ENCODE peak calls at places on chromosomes 2 and 18, in seven cellular contexts. A, M, J, T, V, R and D are unnamed samples.

GRCh38 chr2:235390108-235390815 is 103.6 kb upstream of the AGAP1 start:
- DNase-seq in A (no peak), M (peak; percentile 33), J (no peak), T (no peak), V (no peak), R (no peak), D (no peak)

GRCh38 chr2:235803028-235803427 is 309.2 kb downstream of the AGAP1 start:
- DNase-seq in A (no peak), M (peak; percentile 11), J (no peak), T (no peak), V (peak; percentile 14), R (peak; percentile 20), D (no peak)

GRCh38 chr2:43758738-43759137 is 15.1 kb upstream of the DYNC2LI1 start:
- DNase-seq in A (no peak), M (no peak), J (no peak), T (no peak), V (no peak), R (peak; percentile 64), D (no peak)

GRCh38 chr18:21599585-21600525 is 649 bp downstream of the ESCO1 start:
- DNase-seq in A (peak; percentile 72), M (peak; percentile 9), J (peak; percentile 83), T (peak; percentile 21), V (peak; percentile 74), R (peak; percentile 29), D (no peak)

GRCh38 chr2:54059504-54059903 is 55.9 kb upstream of the ACYP2 start:
- DNase-seq in A (no peak), M (no peak), J (no peak), T (no peak), V (no peak), R (no peak), D (no peak)

GRCh38 chr2:41896186-41896846 is 151.5 kb upstream of the PKDCC start:
- DNase-seq in A (no peak), M (no peak), J (no peak), T (no peak), V (no peak), R (no peak), D (no peak)

GRCh38 chr2:136248242-136248641 is 130.3 kb upstream of the CXCR4 start:
- DNase-seq in A (no peak), M (peak; percentile 30), J (no peak), T (no peak), V (no peak), R (peak; percentile 27), D (no peak)

GRCh38 chr2:101860157-101860556 is 131.6 kb upstream of the IL1R2 start:
- DNase-seq in A (peak; percentile 49), M (no peak), J (no peak), T (no peak), V (no peak), R (no peak), D (no peak)

GRCh38 chr2:183665403-183665802 is 541.2 kb downstream of the NUP35 start:
- DNase-seq in A (no peak), M (no peak), J (no peak), T (no peak), V (no peak), R (no peak), D (no peak)

GRCh38 chr2:160141419-160141818 is 58.7 kb downstream of the ITGB6 start:
- DNase-seq in A (no peak), M (no peak), J (no peak), T (no peak), V (no peak), R (no peak), D (no peak)

GRCh38 chr2:230600285-230600684 is 112.4 kb upstream of the CAB39 start:
- DNase-seq in A (no peak), M (no peak), J (no peak), T (no peak), V (peak; percentile 42), R (no peak), D (no peak)

GRCh38 chr2:147331790-147332419 is 512.9 kb upstream of the ACVR2A start:
- DNase-seq in A (peak; percentile 36), M (no peak), J (peak; percentile 55), T (peak; percentile 52), V (peak; percentile 49), R (peak; percentile 6), D (peak; percentile 17)

GRCh38 chr2:147327636-147328035 is 517.2 kb upstream of the ACVR2A start:
- DNase-seq in A (no peak), M (no peak), J (no peak), T (no peak), V (no peak), R (no peak), D (no peak)

GRCh38 chr2:127012215-127012614 is 94.7 kb downstream of the BIN1 start:
- DNase-seq in A (no peak), M (no peak), J (no peak), T (no peak), V (peak; percentile 4), R (no peak), D (no peak)

GRCh38 chr18:5728566-5728965 is 166.8 kb downstream of the TMEM200C start:
- DNase-seq in A (no peak), M (no peak), J (no peak), T (peak; percentile 68), V (no peak), R (no peak), D (no peak)

GRCh38 chr2:45909677-45910191 is 258.3 kb downstream of the PRKCE start:
- DNase-seq in A (no peak), M (no peak), J (no peak), T (no peak), V (peak; percentile 72), R (no peak), D (no peak)

GRCh38 chr18:39311111-39311712 is 1745.6 kb upstream of the CELF4 start:
- DNase-seq in A (no peak), M (no peak), J (no peak), T (no peak), V (no peak), R (no peak), D (no peak)

GRCh38 chr2:100877555-100877954 is 57.6 kb downstream of the NPAS2 start:
- DNase-seq in A (no peak), M (peak; percentile 63), J (no peak), T (no peak), V (no peak), R (peak; percentile 46), D (no peak)

GRCh38 chr2:24853996-24854395 is 60.8 kb downstream of the CENPO start:
- DNase-seq in A (no peak), M (peak; percentile 58), J (no peak), T (no peak), V (peak; percentile 21), R (peak; percentile 50), D (no peak)

GRCh38 chr2:181218271-181218935 is 238.0 kb downstream of the UBE2E3 start:
- DNase-seq in A (no peak), M (no peak), J (no peak), T (no peak), V (no peak), R (no peak), D (peak; percentile 11)

GRCh38 chr2:206783718-206784117 is 18.3 kb downstream of the FASTKD2 start:
- DNase-seq in A (no peak), M (no peak), J (no peak), T (peak; percentile 56), V (peak; percentile 18), R (peak; percentile 29), D (no peak)

GRCh38 chr18:58183226-58183625 is 139.2 kb downstream of the NEDD4L start:
- DNase-seq in A (no peak), M (no peak), J (peak; percentile 26), T (no peak), V (no peak), R (no peak), D (no peak)

GRCh38 chr2:158599609-158600008 is 142.9 kb downstream of the PKP4 start:
- DNase-seq in A (no peak), M (no peak), J (no peak), T (peak; percentile 4), V (no peak), R (no peak), D (no peak)

GRCh38 chr2:37415128-37415817 is 70.8 kb downstream of the QPCT start:
- DNase-seq in A (no peak), M (peak; percentile 54), J (no peak), T (peak; percentile 84), V (no peak), R (peak; percentile 55), D (no peak)

GRCh38 chr2:27075219-27075871 is 3.1 kb upstream of the EMILIN1 start:
- DNase-seq in A (no peak), M (peak; percentile 26), J (no peak), T (no peak), V (no peak), R (peak; percentile 74), D (no peak)

DNA sequence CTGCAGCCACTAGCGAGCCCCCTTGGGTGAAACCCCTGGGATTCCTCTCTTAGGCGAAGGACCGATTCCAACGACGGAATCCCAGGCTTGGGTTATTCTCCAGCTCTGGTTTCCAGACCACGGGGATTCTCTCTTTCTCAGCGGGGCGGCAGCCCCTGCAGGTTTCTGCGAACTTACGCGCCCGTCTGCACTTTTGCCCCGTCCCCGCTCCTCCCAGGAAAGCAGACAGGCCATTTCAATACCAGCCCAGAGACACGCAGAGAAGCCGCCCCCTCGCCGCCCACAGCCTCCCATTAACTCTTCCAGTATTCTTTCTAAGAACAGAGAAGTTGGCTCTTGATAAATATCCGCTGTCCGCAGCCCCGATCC is 1.2 kb downstream of the CBLN2 start:
- DNase-seq in A (peak; percentile 36), M (no peak), J (no peak), T (peak; percentile 38), V (no peak), R (no peak), D (peak; percentile 39)
- H2BK120ac ChIP-seq in A (no peak overlapping the region), M (no peak overlapping the region), J (no peak overlapping the region), T (no peak overlapping the region), V (no peak overlapping the region), R (no peak overlapping the region), D (no peak overlapping the region)

GRCh38 chr18:12821408-12821807 is 62.6 kb downstream of the PTPN2 start:
- DNase-seq in A (peak; percentile 47), M (no peak), J (no peak), T (peak; percentile 84), V (no peak), R (no peak), D (no peak)
- H2BK120ac ChIP-seq in A (no peak overlapping the region), M (no peak overlapping the region), J (no peak overlapping the region), T (no peak overlapping the region), V (no peak overlapping the region), R (no peak overlapping the region), D (no peak overlapping the region)

DNA sequence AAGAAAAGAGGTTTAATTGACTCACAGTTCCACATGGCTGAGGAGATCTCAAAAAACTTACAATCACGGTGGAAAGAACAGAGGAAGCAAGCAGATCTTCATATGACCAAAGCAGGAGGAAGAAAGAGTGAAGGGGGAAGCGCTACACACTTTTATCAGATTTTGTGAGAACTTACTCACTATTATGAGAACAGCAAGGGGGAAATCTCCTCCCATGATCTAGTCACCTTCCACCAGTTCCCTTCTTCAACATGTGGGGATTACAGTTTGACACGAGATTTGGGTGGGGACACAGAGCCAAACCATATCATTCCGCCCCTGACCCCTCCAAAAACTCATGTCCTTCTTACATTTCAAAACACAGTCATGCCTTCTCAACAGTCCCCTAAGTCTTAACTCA is 54.2 kb downstream of the G6PC2 start:
- DNase-seq in A (no peak), M (no peak), J (no peak), T (no peak), V (no peak), R (no peak), D (no peak)
- H2BK120ac ChIP-seq in A (no peak overlapping the region), M (no peak overlapping the region), J (no peak overlapping the region), T (no peak overlapping the region), V (no peak overlapping the region), R (no peak overlapping the region), D (no peak overlapping the region)

GRCh38 chr2:66766582-66766981 is 331.7 kb downstream of the MEIS1 start:
- DNase-seq in A (no peak), M (no peak), J (no peak), T (no peak), V (no peak), R (no peak), D (no peak)

GRCh38 chr2:66761826-66762225 is 326.9 kb downstream of the MEIS1 start:
- DNase-seq in A (no peak), M (no peak), J (no peak), T (no peak), V (no peak), R (no peak), D (no peak)

GRCh38 chr2:66762761-66763160 is 327.8 kb downstream of the MEIS1 start:
- DNase-seq in A (no peak), M (no peak), J (no peak), T (no peak), V (no peak), R (no peak), D (no peak)
- H2BK120ac ChIP-seq in A (no peak overlapping the region), M (no peak overlapping the region), J (no peak overlapping the region), T (no peak overlapping the region), V (no peak overlapping the region), R (no peak overlapping the region), D (no peak overlapping the region)